ENCODE peak calls at places on chromosomes 2 and 18, in ten cellular contexts. One of them, this sample, is unnamed.

GRCh38 chr2:222142027-222142426 is 156.8 kb downstream of the PAX3 start:
- DNase-seq in right cardiac atrium: no peak
- DNase-seq in ascending aorta: no peak
- DNase-seq in AG20443: no peak
- DNase-seq in activated CD8-positive, alpha-beta memory T cell treated with anti-CD3 and anti-CD28 coated beads for 1 hour: no peak
- DNase-seq in stimulated activated CD8-positive, alpha-beta memory T cell treated with anti-CD3 and anti-CD28 coated beads, Interleukin-15, amount 100 ng/mL, for 24 hours: no peak
- DNase-seq in H1: no peak
- DNase-seq in choroid plexus epithelial cell: no peak
- DNase-seq in fibroblast of the conjunctiva: no peak
- DNase-seq in AG04450: no peak
- DNase-seq in this sample: no peak

GRCh38 chr2:215293879-215294278 is 18.0 kb upstream of the ATIC start:
- DNase-seq in choroid plexus epithelial cell: no peak
- DNase-seq in stimulated activated CD8-positive, alpha-beta memory T cell treated with anti-CD3 and anti-CD28 coated beads, Interleukin-15, amount 100 ng/mL, for 24 hours: no peak
- DNase-seq in fibroblast of the conjunctiva: no peak
- DNase-seq in activated CD8-positive, alpha-beta memory T cell treated with anti-CD3 and anti-CD28 coated beads for 1 hour: no peak
- DNase-seq in AG20443: no peak
- DNase-seq in AG04450: no peak
- DNase-seq in H1: no peak
- DNase-seq in right cardiac atrium: no peak
- DNase-seq in ascending aorta: no peak
- DNase-seq in this sample: no peak

GRCh38 chr2:49935456-49935855 is 781.1 kb upstream of the FSHR start:
- DNase-seq in AG04450: no peak
- DNase-seq in choroid plexus epithelial cell: no peak
- DNase-seq in stimulated activated CD8-positive, alpha-beta memory T cell treated with anti-CD3 and anti-CD28 coated beads, Interleukin-15, amount 100 ng/mL, for 24 hours: no peak
- DNase-seq in H1: no peak
- DNase-seq in right cardiac atrium: no peak
- DNase-seq in fibroblast of the conjunctiva: no peak
- DNase-seq in ascending aorta: no peak
- DNase-seq in activated CD8-positive, alpha-beta memory T cell treated with anti-CD3 and anti-CD28 coated beads for 1 hour: no peak
- DNase-seq in AG20443: no peak
- DNase-seq in this sample: no peak

GRCh38 chr2:157261199-157261782 is 3.8 kb downstream of the GALNT5 start:
- DNase-seq in right cardiac atrium: peak
- DNase-seq in AG04450: no peak
- DNase-seq in AG20443: peak
- DNase-seq in choroid plexus epithelial cell: peak
- DNase-seq in ascending aorta: no peak
- DNase-seq in H1: no peak
- DNase-seq in stimulated activated CD8-positive, alpha-beta memory T cell treated with anti-CD3 and anti-CD28 coated beads, Interleukin-15, amount 100 ng/mL, for 24 hours: no peak
- DNase-seq in fibroblast of the conjunctiva: peak
- DNase-seq in activated CD8-positive, alpha-beta memory T cell treated with anti-CD3 and anti-CD28 coated beads for 1 hour: no peak
- DNase-seq in this sample: no peak

GRCh38 chr18:22439447-22439846 is 21.7 kb upstream of the CTAGE1 start:
- DNase-seq in choroid plexus epithelial cell: peak
- DNase-seq in stimulated activated CD8-positive, alpha-beta memory T cell treated with anti-CD3 and anti-CD28 coated beads, Interleukin-15, amount 100 ng/mL, for 24 hours: no peak
- DNase-seq in activated CD8-positive, alpha-beta memory T cell treated with anti-CD3 and anti-CD28 coated beads for 1 hour: no peak
- DNase-seq in AG20443: peak
- DNase-seq in fibroblast of the conjunctiva: no peak
- DNase-seq in H1: no peak
- DNase-seq in AG04450: no peak
- DNase-seq in ascending aorta: no peak
- DNase-seq in right cardiac atrium: no peak
- DNase-seq in this sample: no peak

GRCh38 chr18:69257861-69258458 is 142.7 kb upstream of the DOK6 start:
- DNase-seq in fibroblast of the conjunctiva: peak
- DNase-seq in ascending aorta: no peak
- DNase-seq in choroid plexus epithelial cell: peak
- DNase-seq in AG04450: peak
- DNase-seq in AG20443: peak
- DNase-seq in H1: no peak
- DNase-seq in activated CD8-positive, alpha-beta memory T cell treated with anti-CD3 and anti-CD28 coated beads for 1 hour: no peak
- DNase-seq in right cardiac atrium: no peak
- DNase-seq in stimulated activated CD8-positive, alpha-beta memory T cell treated with anti-CD3 and anti-CD28 coated beads, Interleukin-15, amount 100 ng/mL, for 24 hours: no peak
- DNase-seq in this sample: no peak

GRCh38 chr18:76494181-76494540 is 881 bp downstream of the ZNF516 start:
- DNase-seq in AG04450: no peak
- DNase-seq in AG20443: peak
- DNase-seq in right cardiac atrium: peak
- DNase-seq in H1: no peak
- DNase-seq in choroid plexus epithelial cell: peak
- DNase-seq in fibroblast of the conjunctiva: no peak
- DNase-seq in ascending aorta: no peak
- DNase-seq in activated CD8-positive, alpha-beta memory T cell treated with anti-CD3 and anti-CD28 coated beads for 1 hour: no peak
- DNase-seq in stimulated activated CD8-positive, alpha-beta memory T cell treated with anti-CD3 and anti-CD28 coated beads, Interleukin-15, amount 100 ng/mL, for 24 hours: no peak
- DNase-seq in this sample: no peak

GRCh38 chr2:67259581-67260347 is 137.4 kb upstream of the ETAA1 start:
- DNase-seq in choroid plexus epithelial cell: peak
- DNase-seq in AG20443: peak
- DNase-seq in fibroblast of the conjunctiva: peak
- DNase-seq in AG04450: peak
- DNase-seq in right cardiac atrium: peak
- DNase-seq in stimulated activated CD8-positive, alpha-beta memory T cell treated with anti-CD3 and anti-CD28 coated beads, Interleukin-15, amount 100 ng/mL, for 24 hours: no peak
- DNase-seq in activated CD8-positive, alpha-beta memory T cell treated with anti-CD3 and anti-CD28 coated beads for 1 hour: no peak
- DNase-seq in ascending aorta: no peak
- DNase-seq in H1: no peak
- DNase-seq in this sample: no peak

GRCh38 chr2:118903489-118904215 is 38.3 kb upstream of the MARCO start:
- DNase-seq in choroid plexus epithelial cell: no peak
- DNase-seq in AG20443: no peak
- DNase-seq in activated CD8-positive, alpha-beta memory T cell treated with anti-CD3 and anti-CD28 coated beads for 1 hour: no peak
- DNase-seq in right cardiac atrium: no peak
- DNase-seq in fibroblast of the conjunctiva: no peak
- DNase-seq in H1: no peak
- DNase-seq in ascending aorta: no peak
- DNase-seq in stimulated activated CD8-positive, alpha-beta memory T cell treated with anti-CD3 and anti-CD28 coated beads, Interleukin-15, amount 100 ng/mL, for 24 hours: no peak
- DNase-seq in AG04450: no peak
- DNase-seq in this sample: no peak

GRCh38 chr2:70888925-70889715 is 46.6 kb upstream of the ATP6V1B1 start:
- DNase-seq in activated CD8-positive, alpha-beta memory T cell treated with anti-CD3 and anti-CD28 coated beads for 1 hour: no peak
- DNase-seq in H1: no peak
- DNase-seq in right cardiac atrium: no peak
- DNase-seq in AG04450: no peak
- DNase-seq in choroid plexus epithelial cell: no peak
- DNase-seq in fibroblast of the conjunctiva: no peak
- DNase-seq in AG20443: no peak
- DNase-seq in ascending aorta: no peak
- DNase-seq in stimulated activated CD8-positive, alpha-beta memory T cell treated with anti-CD3 and anti-CD28 coated beads, Interleukin-15, amount 100 ng/mL, for 24 hours: no peak
- DNase-seq in this sample: no peak

GRCh38 chr2:126715111-126715510 is 59.2 kb downstream of the GYPC start:
- DNase-seq in AG20443: no peak
- DNase-seq in activated CD8-positive, alpha-beta memory T cell treated with anti-CD3 and anti-CD28 coated beads for 1 hour: no peak
- DNase-seq in choroid plexus epithelial cell: no peak
- DNase-seq in right cardiac atrium: no peak
- DNase-seq in ascending aorta: no peak
- DNase-seq in stimulated activated CD8-positive, alpha-beta memory T cell treated with anti-CD3 and anti-CD28 coated beads, Interleukin-15, amount 100 ng/mL, for 24 hours: no peak
- DNase-seq in fibroblast of the conjunctiva: no peak
- DNase-seq in AG04450: no peak
- DNase-seq in H1: no peak
- DNase-seq in this sample: no peak

This sample was measured in NCI-H1048.